ENCODE peak calls at places on chromosomes 1 and 21, in four cellular contexts. T is heart right ventricle; M is activated CD4-positive, alpha-beta T cell treated with anti-CD3 and anti-CD28 coated beads for 4 hours; N is mesothelial cell of epicardium. A is an unnamed sample.

GRCh38 chr1:247294282-247294681 is 37.4 kb downstream of the ZNF496 start:
- DNase-seq in T (no peak), M (no peak), N (no peak), A (no peak)

GRCh38 chr1:220682901-220683576 is 7.1 kb upstream of the C1orf115 start:
- DNase-seq in T (no peak), M (no peak), N (no peak), A (no peak)

GRCh38 chr1:174913225-174913903 is 86.4 kb upstream of the CACYBP start:
- DNase-seq in T (no peak), M (no peak), N (no peak), A (no peak)

GRCh38 chr1:2451744-2452582 is 24.1 kb upstream of the PLCH2 start:
- DNase-seq in T (no peak), M (no peak), N (no peak), A (no peak)

GRCh38 chr1:162562452-162562828 is 918 bp downstream of the UAP1 start:
- DNase-seq in T (no peak), M (no peak), N (no peak), A (no peak)

GRCh38 chr1:207115269-207115668 is 11.2 kb downstream of the C4BPA start:
- DNase-seq in T (no peak), M (no peak), N (no peak), A (no peak)

GRCh38 chr1:236530959-236531358 is 7.2 kb downstream of the LGALS8 start:
- DNase-seq in T (no peak), M (no peak), N (no peak), A (no peak)

GRCh38 chr1:163408262-163408661 is 86.5 kb downstream of the NUF2 start:
- DNase-seq in T (no peak), M (no peak), N (no peak), A (no peak)

GRCh38 chr1:15965228-15965767 is 10.6 kb downstream of the ZBTB17 start:
- DNase-seq in T (no peak), M (peak), N (no peak), A (no peak)

GRCh38 chr1:72524021-72524420 is 241.7 kb upstream of the NEGR1 start:
- DNase-seq in T (no peak), M (no peak), N (no peak), A (no peak)

GRCh38 chr1:98637316-98637715 is 24.2 kb upstream of the SNX7 start:
- DNase-seq in T (no peak), M (no peak), N (no peak), A (no peak)

GRCh38 chr1:150022357-150022756 is 11.8 kb upstream of the OTUD7B start:
- DNase-seq in T (no peak), M (no peak), N (no peak), A (no peak)

GRCh38 chr1:177780096-177780700 is 189.7 kb downstream of the SEC16B start:
- DNase-seq in T (no peak), M (no peak), N (no peak), A (peak)

GRCh38 chr1:56477164-56478111 is 101.9 kb downstream of the PLPP3 start:
- DNase-seq in T (peak), M (no peak), N (peak), A (no peak)

GRCh38 chr21:45072963-45073300 is 1.4 kb upstream of the ADARB1 start:
- DNase-seq in T (no peak), M (no peak), N (no peak), A (no peak)

GRCh38 chr1:36884029-36884701 is 150.2 kb downstream of the GRIK3 start:
- DNase-seq in T (no peak), M (no peak), N (no peak), A (no peak)

GRCh38 chr21:41280115-41280919 is 36.3 kb upstream of the FAM3B start:
- DNase-seq in T (no peak), M (no peak), N (no peak), A (no peak)

GRCh38 chr1:212873518-212873917 is 15.4 kb downstream of the FLVCR1 start:
- DNase-seq in T (no peak), M (no peak), N (no peak), A (no peak)

GRCh38 chr1:93694039-93694438 is 12.4 kb upstream of the BCAR3 start:
- DNase-seq in T (no peak), M (no peak), N (no peak), A (no peak)

GRCh38 chr1:27348861-27349783 is 7.3 kb downstream of the SYTL1 start:
- DNase-seq in T (no peak), M (no peak), N (no peak), A (no peak)

GRCh38 chr1:153493343-153493960 is 33.0 kb upstream of the S100A7 start:
- DNase-seq in T (no peak), M (no peak), N (no peak), A (no peak)

GRCh38 chr21:16752109-16752508 is 760.7 kb upstream of the CXADR start:
- DNase-seq in T (no peak), M (no peak), N (no peak), A (no peak)

GRCh38 chr1:57678138-57678537 is 254.3 kb upstream of the DAB1 start:
- DNase-seq in T (no peak), M (no peak), N (no peak), A (no peak)

GRCh38 chr1:32651461-32652073 is 559 bp downstream of the RBBP4 start:
- DNase-seq in T (no peak), M (no peak), N (no peak), A (no peak)

GRCh38 chr1:101995984-101996731 is 568 bp downstream of the OLFM3 start:
- DNase-seq in T (no peak), M (no peak), N (no peak), A (no peak)

GRCh38 chr1:204149635-204150565 is 1.9 kb downstream of the ETNK2 start:
- DNase-seq in T (no peak), M (no peak), N (no peak), A (no peak)

GRCh38 chr1:169610858-169611257 is 19.1 kb downstream of the SELP start:
- DNase-seq in T (no peak), M (no peak), N (no peak), A (no peak)

GRCh38 chr1:225767591-225768540 is 9.8 kb upstream of the SRP9 start:
- DNase-seq in T (peak), M (no peak), N (no peak), A (no peak)

GRCh38 chr1:38131024-38131585 is 84.5 kb upstream of the POU3F1 start:
- DNase-seq in T (no peak), M (no peak), N (no peak), A (no peak)

GRCh38 chr1:209808059-209808494 is 2.1 kb upstream of the IRF6 start:
- DNase-seq in T (peak), M (no peak), N (no peak), A (no peak)

GRCh38 chr1:39613250-39613649 is 26.2 kb downstream of the HEYL start:
- DNase-seq in T (no peak), M (no peak), N (no peak), A (no peak)

GRCh38 chr1:94992863-94993563 is 66.1 kb upstream of the CNN3 start:
- DNase-seq in T (no peak), M (no peak), N (no peak), A (no peak)

GRCh38 chr1:233326319-233326994 is 1.1 kb upstream of the MAP3K21 start:
- DNase-seq in T (no peak), M (no peak), N (no peak), A (no peak)

GRCh38 chr1:5646486-5646885 is 345.7 kb downstream of the NPHP4 start:
- DNase-seq in T (no peak), M (no peak), N (no peak), A (no peak)

GRCh38 chr1:204255966-204256365 is 42.2 kb upstream of the GOLT1A start:
- DNase-seq in T (no peak), M (no peak), N (no peak), A (no peak)